ENCODE peak calls at places on chromosome 13, in five cellular contexts. U, F, Q, X and S are unnamed samples. For H3K9me3, the result is how much of the 10 kb centered on the place peaks cover.

GRCh38 chr13:41059896-41060722 is 1.2 kb upstream of the WBP4 start:
- DNase-seq in U (peak), F (peak), Q (peak), X (peak), S (peak)

GRCh38 chr13:114039471-114040141 is 65.7 kb upstream of the C13orf46 start:
- DNase-seq in U (no peak), F (no peak), Q (no peak), X (no peak), S (no peak)

GRCh38 chr13:22212576-22212975 is 541.7 kb downstream of the FGF9 start:
- DNase-seq in U (no peak), F (no peak), Q (no peak), X (no peak), S (no peak)

GRCh38 chr13:29754486-29754806 is 96.0 kb downstream of the UBL3 start:
- DNase-seq in U (no peak), F (no peak), Q (peak), X (peak), S (no peak)

GRCh38 chr13:58239774-58240268 is 608.3 kb downstream of the PCDH17 start:
- DNase-seq in U (no peak), F (no peak), Q (no peak), X (no peak), S (no peak)

GRCh38 chr13:39515231-39515630 is 87.8 kb downstream of the LHFPL6 start:
- DNase-seq in U (no peak), F (no peak), Q (no peak), X (no peak), S (peak)

GRCh38 chr13:46797468-46798237 is 692 bp upstream of the ESD start:
- DNase-seq in U (peak), F (no peak), Q (peak), X (no peak), S (peak)

GRCh38 chr13:39134574-39134973 is 96.3 kb downstream of the NHLRC3 start:
- DNase-seq in U (no peak), F (no peak), Q (no peak), X (no peak), S (no peak)

GRCh38 chr13:114070098-114070799 is 62.2 kb downstream of the RASA3 start:
- DNase-seq in U (no peak), F (no peak), Q (no peak), X (no peak), S (no peak)

DNA sequence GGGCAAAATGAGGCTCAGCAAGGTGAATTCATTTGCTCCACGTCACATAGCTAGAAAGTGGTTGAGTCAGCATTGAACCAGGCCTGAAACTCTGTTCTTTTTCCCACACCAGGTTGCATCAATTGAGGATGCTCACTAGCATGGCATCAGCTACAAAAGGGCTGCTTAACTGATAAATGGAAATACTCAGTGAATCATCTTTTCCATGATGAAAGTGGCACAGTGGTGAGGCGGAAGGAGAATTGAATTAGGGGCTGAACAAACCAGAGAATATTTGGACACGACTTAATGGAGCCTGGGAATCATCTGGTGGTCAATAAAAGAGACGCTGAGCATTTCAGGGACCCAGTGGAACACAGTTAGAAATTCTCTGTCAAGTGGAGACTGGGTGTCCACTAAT is 320.1 kb upstream of the MAB21L1 start:
- DNase-seq in U (peak), F (no peak), Q (peak), X (no peak), S (no peak)
- TF ChIP-seq EZH2phosphoT487 in U (no peak), F (no peak), Q (no peak), X (no peak), S (no peak)

DNA sequence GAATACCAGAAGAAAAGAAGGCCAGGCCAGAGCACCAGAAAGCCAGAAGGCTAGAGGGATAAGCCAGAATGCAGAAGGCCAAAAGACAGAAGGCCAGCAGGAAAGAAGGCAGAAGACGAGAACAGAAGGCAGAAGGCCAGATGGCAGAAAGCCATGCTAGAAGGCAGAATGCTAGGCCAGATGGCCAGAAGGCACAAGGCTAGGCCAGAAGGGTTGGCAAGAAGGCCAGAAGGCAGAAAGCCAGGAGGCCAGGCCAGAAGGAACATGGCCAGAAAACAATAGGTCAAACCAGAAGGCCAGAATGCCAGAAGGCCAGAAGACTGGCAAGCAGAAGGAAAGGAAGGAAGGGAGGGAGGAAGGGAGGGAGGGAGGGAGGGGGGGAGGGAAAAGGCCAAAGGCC is 188.8 kb downstream of the TUBA3C start:
- DNase-seq in U (no peak), F (no peak), Q (no peak), X (no peak), S (no peak)
- H3K9me3 ChIP-seq in U (under half), F (under half), Q (under half), X (under half), S (under half)

GRCh38 chr13:94435604-94436226 is 43.8 kb downstream of the DCT start:
- DNase-seq in U (peak), F (peak), Q (peak), X (peak), S (peak)
- TF ChIP-seq EZH2phosphoT487 in U (no peak), F (no peak), Q (no peak), X (no peak), S (no peak)

GRCh38 chr13:90640976-90641375 is 706.5 kb upstream of the MIR17HG start:
- DNase-seq in U (no peak), F (no peak), Q (peak), X (peak), S (no peak)
- H3K9me3 ChIP-seq in U (under half), F (under half), Q (under half), X (under half), S (under half)